ENCODE peak calls at places on chromosomes 7 and 10, in six cellular contexts. L, G, F, W, M and T are unnamed samples.

GRCh38 chr7:75739796-75740672 is 1.3 kb upstream of the HIP1 start:
- DNase-seq in G (peak), L (no peak), W (no peak), M (no peak), F (peak), T (no peak)

GRCh38 chr10:132113766-132114365 is 48.1 kb downstream of the JAKMIP3 start:
- DNase-seq in L (no peak), W (no peak), G (no peak), F (no peak), M (no peak), T (no peak)

GRCh38 chr10:110502851-110503301 is 5.2 kb downstream of the DUSP5 start:
- DNase-seq in M (no peak), F (peak), W (peak), L (no peak), G (no peak), T (no peak)

GRCh38 chr7:95190515-95190914 is 133.8 kb downstream of the PON1 start:
- DNase-seq in F (no peak), G (peak), W (peak), L (peak), M (no peak), T (no peak)

GRCh38 chr10:110610308-110610774 is 33.8 kb upstream of the RBM20 start:
- DNase-seq in G (peak), W (peak), F (peak), M (peak), L (peak), T (no peak)

GRCh38 chr7:47937711-47938573 is 10.3 kb downstream of the PKD1L1 start:
- DNase-seq in F (no peak), M (no peak), W (no peak), L (no peak), G (no peak), T (no peak)

GRCh38 chr7:46603780-46604725 is 683.0 kb upstream of the IGFBP3 start:
- DNase-seq in W (peak), M (no peak), G (no peak), F (peak), L (no peak), T (no peak)

GRCh38 chr10:125457406-125457805 is 225.6 kb downstream of the TEX36 start:
- DNase-seq in F (no peak), W (no peak), L (no peak), G (no peak), M (no peak), T (no peak)

GRCh38 chr10:16585103-16585502 is 63.4 kb upstream of the C1QL3 start:
- DNase-seq in M (no peak), W (no peak), L (no peak), F (peak), G (no peak), T (no peak)

GRCh38 chr7:46627038-46627315 is 705.9 kb upstream of the IGFBP3 start:
- DNase-seq in F (peak), M (no peak), L (no peak), W (peak), G (no peak), T (no peak)

GRCh38 chr7:2037805-2038635 is 194.7 kb downstream of the MAD1L1 start:
- DNase-seq in M (no peak), W (peak), F (peak), L (no peak), G (no peak), T (no peak)
- H3K4me3 ChIP-seq in M (no peak), W (peak), F (no peak), L (no peak), G (no peak), T (no peak)

DNA sequence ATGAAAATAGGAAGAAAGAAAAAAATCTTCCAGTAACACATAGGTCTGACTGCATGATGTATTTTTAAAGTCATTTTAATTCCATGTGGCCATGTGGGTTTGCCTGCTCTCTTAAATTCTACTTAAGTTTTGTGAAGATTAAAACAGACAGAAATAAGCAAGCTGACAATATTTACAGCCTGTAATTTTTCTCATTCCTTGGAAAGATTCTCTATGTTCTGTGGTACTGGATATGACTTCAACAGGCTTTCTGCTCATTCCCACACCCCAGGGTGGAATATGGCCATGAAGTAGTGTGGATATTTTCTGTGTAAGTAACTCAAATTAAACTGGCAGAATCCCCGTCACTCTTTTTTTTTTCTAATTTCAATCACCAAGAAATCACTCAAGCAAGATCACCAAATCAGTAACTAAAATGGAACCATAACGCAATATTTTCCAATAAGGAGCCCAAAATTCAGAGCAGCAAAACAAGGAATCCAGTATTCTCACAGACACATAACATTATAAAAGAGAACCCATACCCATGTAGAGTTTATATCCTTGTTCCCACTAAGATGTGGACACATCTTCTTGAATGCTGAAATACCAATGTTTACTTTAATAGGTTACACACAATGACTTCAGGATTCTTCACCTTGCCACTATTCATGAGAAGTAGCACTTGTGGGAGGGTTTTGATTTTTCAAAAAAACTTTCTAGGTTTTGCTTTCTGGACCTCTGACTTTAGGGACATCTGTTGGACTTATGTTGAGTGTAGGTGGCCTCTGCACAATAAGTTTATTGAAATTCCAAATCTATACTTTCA is 5.7 kb downstream of the HOXA5 start:
- DNase-seq in W (no peak), M (no peak), F (peak), G (no peak), L (no peak), T (no peak)
- H3K4me3 ChIP-seq in W (no peak), M (no peak), F (no peak), G (no peak), L (no peak), T (no peak)

GRCh38 chr10:30818854-30819253 is 189.3 kb upstream of the LYZL2 start:
- DNase-seq in G (no peak), W (peak), F (no peak), M (peak), L (no peak), T (no peak)
- H3K4me3 ChIP-seq in G (no peak), W (peak), F (no peak), M (peak), L (no peak), T (no peak)

GRCh38 chr7:93558705-93559614 is 15.6 kb downstream of the CALCR start:
- DNase-seq in W (no peak), L (no peak), M (peak), G (peak), F (no peak), T (no peak)

GRCh38 chr7:93563584-93563983 is 10.9 kb downstream of the CALCR start:
- DNase-seq in F (no peak), L (no peak), M (no peak), W (no peak), G (no peak), T (no peak)

GRCh38 chr7:93566876-93567275 is 7.6 kb downstream of the CALCR start:
- DNase-seq in M (no peak), G (no peak), W (peak), F (no peak), L (no peak), T (no peak)

GRCh38 chr7:93559624-93560491 is 14.7 kb downstream of the CALCR start:
- DNase-seq in W (no peak), L (no peak), M (no peak), F (no peak), G (no peak), T (no peak)

DNA sequence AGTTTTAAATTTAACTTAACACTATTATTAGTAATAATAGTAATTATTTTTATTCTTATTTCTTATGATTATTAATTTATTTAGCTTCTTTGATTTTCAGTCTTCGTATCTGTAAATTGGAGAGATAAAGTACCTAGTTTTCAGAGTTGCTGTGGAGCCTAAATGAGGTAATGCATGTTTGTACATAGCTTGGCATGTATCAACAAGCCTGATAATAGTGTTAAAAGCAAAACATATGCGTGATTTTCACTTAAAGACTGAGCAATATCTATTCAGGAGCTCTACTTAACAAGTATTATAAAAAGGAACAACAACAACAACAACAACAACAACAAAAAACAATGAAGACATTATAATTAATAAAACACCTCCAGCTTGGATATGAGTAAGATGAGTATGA is 12.4 kb downstream of the CALCR start:
- DNase-seq in G (no peak), M (no peak), F (no peak), L (no peak), W (no peak), T (no peak)
- H3K4me3 ChIP-seq in G (no peak), M (no peak), F (no peak), L (no peak), W (no peak), T (no peak)

GRCh38 chr7:20064974-20065862 is 152.0 kb downstream of the MACC1 start:
- DNase-seq in L (no peak), G (no peak), W (peak), F (peak), M (peak), T (no peak)
- H3K4me3 ChIP-seq in L (no peak), G (no peak), W (no peak), F (no peak), M (no peak), T (no peak)

GRCh38 chr10:103277713-103278299 is 868 bp downstream of the INA start:
- DNase-seq in L (peak), F (no peak), W (no peak), M (no peak), G (peak), T (no peak)

GRCh38 chr10:103278424-103278823 is 1.5 kb downstream of the INA start:
- DNase-seq in G (no peak), W (no peak), L (peak), M (no peak), F (no peak), T (no peak)

GRCh38 chr10:103278862-103279298 is 1.9 kb downstream of the INA start:
- DNase-seq in F (peak), L (peak), M (no peak), G (peak), W (peak), T (no peak)

GRCh38 chr10:103276941-103277712 is at the start of gene INA:
- DNase-seq in F (peak), G (peak), L (peak), M (no peak), W (peak), T (no peak)

GRCh38 chr10:103276251-103276936 is 544 bp upstream of the INA start:
- DNase-seq in L (no peak), M (no peak), F (no peak), G (peak), W (no peak), T (no peak)
- H3K4me3 ChIP-seq in L (peak), M (peak), F (peak), G (peak), W (peak), T (no peak)

DNA sequence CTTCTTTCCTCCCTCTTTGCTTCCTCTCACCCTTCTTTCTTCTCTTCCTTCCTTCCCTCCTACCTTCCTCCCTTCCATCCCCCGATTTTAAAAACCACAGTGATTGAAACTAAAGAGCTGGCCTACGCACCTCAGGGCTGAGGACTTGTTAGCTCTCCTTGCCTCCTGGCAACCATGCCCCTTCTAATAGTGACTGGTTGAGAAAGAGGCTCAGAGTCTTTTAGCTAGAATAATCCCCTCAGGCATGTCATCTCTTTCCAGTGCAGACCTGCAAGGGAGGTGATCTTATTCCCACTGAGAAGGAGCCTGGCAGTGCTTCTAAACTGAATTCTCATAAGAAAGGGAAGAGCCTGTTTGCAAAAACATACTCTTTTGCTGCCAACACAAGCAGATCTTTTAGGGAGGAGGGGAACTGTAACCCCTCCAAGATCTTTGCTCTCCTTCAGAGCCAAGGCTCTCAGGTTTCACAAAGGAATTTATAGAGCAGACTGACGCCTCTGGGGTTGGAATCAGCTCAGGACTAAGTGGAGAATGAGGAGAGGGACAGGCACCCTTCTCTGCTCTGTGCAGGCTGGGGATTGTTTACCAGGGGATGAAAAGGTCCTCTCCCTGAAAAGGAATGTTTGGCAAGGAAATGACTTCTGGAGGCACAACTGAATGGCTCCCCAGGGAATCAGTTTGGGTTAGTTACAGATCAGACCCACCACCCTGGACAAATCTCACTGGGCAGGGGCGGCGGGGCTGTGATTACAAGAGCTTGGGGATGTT is 9.4 kb upstream of the ANKRD1 start:
- DNase-seq in G (peak), M (no peak), L (peak), F (peak), W (peak), T (no peak)
- H3K4me3 ChIP-seq in G (peak), M (no peak), L (no peak), F (no peak), W (peak), T (no peak)

GRCh38 chr10:72370201-72370722 is 15.5 kb upstream of the DNAJB12 start:
- DNase-seq in L (no peak), W (no peak), F (no peak), G (no peak), M (no peak), T (no peak)

GRCh38 chr10:72367301-72367970 is 12.7 kb upstream of the DNAJB12 start:
- DNase-seq in L (no peak), G (no peak), W (no peak), M (no peak), F (peak), T (no peak)

GRCh38 chr10:72365106-72365505 is 10.4 kb upstream of the DNAJB12 start:
- DNase-seq in M (no peak), L (no peak), G (no peak), F (no peak), W (no peak), T (no peak)

DNA sequence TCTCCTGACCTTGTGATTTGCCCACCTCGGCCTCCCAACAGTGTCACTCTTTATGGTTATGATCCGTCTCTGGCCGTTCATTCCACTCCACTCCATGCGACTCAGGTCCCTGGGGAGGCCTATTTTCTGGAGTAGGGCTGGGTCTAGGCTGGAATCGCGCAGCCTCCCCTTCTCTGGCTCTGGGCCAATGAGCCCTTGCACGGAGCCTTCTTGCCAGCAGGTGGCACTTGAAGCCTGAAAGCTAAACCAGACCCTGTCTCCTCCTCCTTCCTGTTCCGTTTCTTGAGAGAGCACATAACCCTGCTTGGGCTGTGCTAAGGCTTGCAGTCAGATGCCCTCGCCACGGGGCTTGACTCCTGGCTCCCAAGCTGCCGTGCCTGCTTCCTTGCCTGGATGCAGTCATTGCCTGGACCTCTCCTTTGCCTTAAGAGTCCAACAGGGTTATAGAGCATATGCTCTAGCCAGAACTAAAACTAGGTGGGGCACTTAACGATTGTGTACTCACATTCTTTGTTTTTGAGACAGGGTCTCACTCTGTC is 9.6 kb upstream of the DNAJB12 start:
- DNase-seq in F (peak), W (peak), G (peak), L (peak), M (peak), T (peak)
- H3K4me3 ChIP-seq in F (no peak), W (no peak), G (no peak), L (no peak), M (no peak), T (no peak)